ENCODE peak calls at places on chromosomes 13 and 19, in eight cellular contexts. P, N, Z, M, X, T, Y and J are unnamed samples.

GRCh38 chr13:110716235-110716505 is 2.7 kb downstream of the ING1 start:
- DNase-seq in P (no peak), N (peak; percentile 10), Z (no peak), M (no peak), X (no peak), T (no peak), Y (peak; percentile 82), J (peak; percentile 22)

GRCh38 chr19:39824143-39825092 is 9.5 kb downstream of the DYRK1B start:
- DNase-seq in P (peak; percentile 77), N (peak; percentile 92), Z (peak; percentile 83), M (peak; percentile 98), X (peak; percentile 84), T (peak; percentile 66), Y (peak; percentile 95), J (peak; percentile 75)

GRCh38 chr19:47157455-47158321 is 27.1 kb downstream of the SAE1 start:
- DNase-seq in P (peak; percentile 27), N (peak; percentile 93), Z (peak; percentile 41), M (no peak), X (no peak), T (no peak), Y (no peak), J (no peak)

GRCh38 chr19:48628486-48629296 is 8.5 kb downstream of the DBP start:
- DNase-seq in P (no peak), N (no peak), Z (no peak), M (no peak), X (no peak), T (no peak), Y (peak; percentile 83), J (no peak)

GRCh38 chr19:40663712-40664692 is 26.4 kb downstream of the NUMBL start:
- DNase-seq in P (no peak), N (peak; percentile 61), Z (peak; percentile 35), M (no peak), X (no peak), T (no peak), Y (no peak), J (peak; percentile 54)

GRCh38 chr13:109135018-109135417 is 505.6 kb downstream of the MYO16 start:
- DNase-seq in P (no peak), N (no peak), Z (no peak), M (no peak), X (no peak), T (no peak), Y (no peak), J (no peak)

GRCh38 chr19:13094771-13095392 is 7.8 kb downstream of the LYL1 start:
- DNase-seq in P (peak; percentile 31), N (no peak), Z (peak; percentile 36), M (no peak), X (no peak), T (no peak), Y (no peak), J (no peak)

GRCh38 chr13:36718686-36719085 is 44.9 kb downstream of the SERTM1 start:
- DNase-seq in P (no peak), N (peak; percentile 63), Z (no peak), M (no peak), X (no peak), T (no peak), Y (no peak), J (no peak)

GRCh38 chr19:31174948-31175347 is 174.3 kb downstream of the TSHZ3 start:
- DNase-seq in P (no peak), N (no peak), Z (no peak), M (no peak), X (no peak), T (no peak), Y (no peak), J (no peak)

GRCh38 chr13:111548301-111548700 is 227.9 kb downstream of the TEX29 start:
- DNase-seq in P (no peak), N (no peak), Z (no peak), M (no peak), X (no peak), T (no peak), Y (peak; percentile 79), J (no peak)

GRCh38 chr19:7665076-7665475 is 3.8 kb upstream of the RETN start:
- DNase-seq in P (no peak), N (no peak), Z (no peak), M (no peak), X (no peak), T (no peak), Y (no peak), J (no peak)

GRCh38 chr13:101985321-101985720 is 416.5 kb downstream of the FGF14 start:
- DNase-seq in P (no peak), N (peak; percentile 20), Z (no peak), M (no peak), X (no peak), T (no peak), Y (no peak), J (no peak)

GRCh38 chr19:20078696-20079095 is 896 bp downstream of the ZNF90 start:
- DNase-seq in P (peak; percentile 46), N (peak; percentile 31), Z (peak; percentile 19), M (peak; percentile 5), X (no peak), T (no peak), Y (no peak), J (peak; percentile 36)